ENCODE peak calls at places on chromosomes 16 and 17, in ten cellular contexts. L, T, Y, K, V, D, M, U, G and C are unnamed samples.

GRCh38 chr17:42459983-42460300 is 1.3 kb downstream of the ATP6V0A1 start:
- DNase-seq in L (no peak), T (peak), Y (peak), K (peak), V (peak), D (peak), M (peak), U (no peak), G (peak), C (peak)

GRCh38 chr16:19938536-19938935 is 53.9 kb upstream of the GPRC5B start:
- DNase-seq in L (no peak), T (no peak), Y (no peak), K (no peak), V (no peak), D (no peak), M (no peak), U (no peak), G (no peak), C (no peak)

GRCh38 chr16:50366126-50366525 is 2.7 kb downstream of the BRD7 start:
- DNase-seq in L (no peak), T (no peak), Y (no peak), K (no peak), V (no peak), D (no peak), M (no peak), U (no peak), G (no peak), C (no peak)

GRCh38 chr16:3295783-3296182 is 9.4 kb downstream of the TIGD7 start:
- DNase-seq in L (no peak), T (no peak), Y (no peak), K (no peak), V (no peak), D (no peak), M (no peak), U (no peak), G (no peak), C (no peak)

GRCh38 chr16:11955713-11956123 is 9.3 kb upstream of the TNFRSF17 start:
- DNase-seq in L (no peak), T (peak), Y (no peak), K (no peak), V (peak), D (peak), M (peak), U (no peak), G (peak), C (peak)

GRCh38 chr17:61904094-61904710 is 23.6 kb downstream of the INTS2 start:
- DNase-seq in L (no peak), T (no peak), Y (no peak), K (no peak), V (no peak), D (no peak), M (no peak), U (no peak), G (no peak), C (no peak)

GRCh38 chr17:7587420-7587786 is 2.5 kb downstream of the SOX15 start:
- DNase-seq in L (no peak), T (peak), Y (no peak), K (no peak), V (no peak), D (peak), M (no peak), U (no peak), G (peak), C (peak)

GRCh38 chr16:24717411-24717810 is 12.0 kb upstream of the TNRC6A start:
- DNase-seq in L (no peak), T (no peak), Y (no peak), K (no peak), V (no peak), D (no peak), M (no peak), U (no peak), G (peak), C (no peak)

GRCh38 chr16:84029297-84030096 is 13.1 kb downstream of the SLC38A8 start:
- DNase-seq in L (no peak), T (no peak), Y (no peak), K (no peak), V (no peak), D (no peak), M (no peak), U (no peak), G (no peak), C (no peak)

GRCh38 chr17:40018211-40019121 is 3.2 kb downstream of the CSF3 start:
- DNase-seq in L (no peak), T (peak), Y (no peak), K (peak), V (no peak), D (no peak), M (peak), U (no peak), G (peak), C (no peak)

GRCh38 chr17:81277421-81277820 is 17.7 kb downstream of the SLC38A10 start:
- DNase-seq in L (no peak), T (peak), Y (no peak), K (no peak), V (no peak), D (no peak), M (no peak), U (no peak), G (no peak), C (no peak)

GRCh38 chr17:38908676-38909181 is 16.7 kb upstream of the LASP1NB start:
- DNase-seq in L (no peak), T (no peak), Y (peak), K (no peak), V (no peak), D (peak), M (peak), U (no peak), G (no peak), C (no peak)

GRCh38 chr17:47844814-47845453 is 3.9 kb upstream of the SCRN2 start:
- DNase-seq in L (no peak), T (no peak), Y (no peak), K (no peak), V (no peak), D (no peak), M (no peak), U (no peak), G (peak), C (no peak)

GRCh38 chr16:57106767-57107166 is 14.4 kb downstream of the CPNE2 start:
- DNase-seq in L (no peak), T (no peak), Y (no peak), K (no peak), V (no peak), D (no peak), M (no peak), U (no peak), G (no peak), C (peak)

GRCh38 chr16:89038811-89039735 is 54.6 kb upstream of the ACSF3 start:
- DNase-seq in L (no peak), T (no peak), Y (no peak), K (no peak), V (no peak), D (no peak), M (no peak), U (no peak), G (no peak), C (no peak)

GRCh38 chr16:11667824-11668589 is at the start of gene SNN:
- DNase-seq in L (peak), T (peak), Y (peak), K (peak), V (peak), D (peak), M (peak), U (peak), G (peak), C (peak)

GRCh38 chr16:47037396-47037745 is 63.9 kb upstream of the DNAJA2 start:
- DNase-seq in L (no peak), T (no peak), Y (peak), K (peak), V (peak), D (no peak), M (no peak), U (no peak), G (no peak), C (no peak)

GRCh38 chr16:10749680-10750035 is 6.0 kb downstream of the NUBP1 start:
- DNase-seq in L (no peak), T (peak), Y (no peak), K (no peak), V (no peak), D (peak), M (no peak), U (no peak), G (peak), C (no peak)

GRCh38 chr17:74117087-74117486 is 86.4 kb upstream of the RPL38 start:
- DNase-seq in L (no peak), T (no peak), Y (no peak), K (no peak), V (no peak), D (no peak), M (no peak), U (no peak), G (no peak), C (no peak)

GRCh38 chr16:73092236-73092781 is 44.4 kb upstream of the ZFHX3 start:
- DNase-seq in L (no peak), T (no peak), Y (no peak), K (no peak), V (no peak), D (no peak), M (peak), U (peak), G (no peak), C (no peak)

DNA sequence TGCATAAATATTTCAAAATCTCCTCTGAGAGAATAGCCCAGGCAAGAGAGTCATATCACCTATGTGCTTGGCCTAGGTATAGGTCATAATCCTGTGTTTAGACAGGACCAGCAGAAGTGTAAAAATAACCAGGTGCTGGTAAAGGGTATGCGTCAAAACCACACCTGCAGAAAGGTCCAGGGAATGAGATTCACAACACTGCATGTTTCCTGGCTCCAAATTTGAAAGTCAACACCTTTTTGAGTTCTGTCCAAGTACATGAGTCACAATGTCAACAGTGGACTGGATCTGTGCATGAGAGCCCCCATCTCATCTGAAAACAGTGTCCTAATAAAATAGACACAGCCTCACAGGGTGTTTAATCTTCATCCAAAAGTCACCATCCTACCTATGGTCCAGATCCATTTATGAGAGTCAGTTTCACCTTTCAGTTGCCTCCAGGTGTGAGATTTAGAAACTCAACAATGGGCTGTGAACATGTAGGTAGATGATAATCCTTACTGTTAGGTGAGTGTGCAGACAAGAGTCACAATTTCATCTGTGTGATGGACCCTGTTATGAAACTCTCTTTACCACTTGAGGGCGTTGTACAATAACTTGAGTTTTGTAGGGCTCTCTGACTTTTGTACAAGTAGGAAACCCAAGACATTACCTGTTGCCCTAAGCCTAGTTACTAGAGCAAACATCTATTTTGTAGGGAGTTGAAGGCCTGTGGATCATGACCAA is 2100.7 kb downstream of the TP53TG3F start:
- DNase-seq in L (no peak), T (no peak), Y (no peak), K (no peak), V (no peak), D (no peak), M (no peak), U (no peak), G (no peak), C (no peak)
- H3K4me2 ChIP-seq in L (no peak), T (no peak), Y (no peak), K (no peak), V (no peak), D (no peak), M (no peak), U (no peak), G (no peak), C (no peak)

GRCh38 chr17:30476726-30477082 is 504 bp upstream of the GOSR1 start:
- DNase-seq in L (no peak), T (no peak), Y (peak), K (peak), V (no peak), D (no peak), M (no peak), U (peak), G (peak), C (no peak)

GRCh38 chr17:30477083-30477757 is at the start of gene GOSR1:
- DNase-seq in L (peak), T (peak), Y (peak), K (peak), V (peak), D (peak), M (peak), U (peak), G (peak), C (peak)

GRCh38 chr17:30475206-30475605 is 2.0 kb upstream of the GOSR1 start:
- DNase-seq in L (no peak), T (no peak), Y (no peak), K (no peak), V (no peak), D (no peak), M (no peak), U (no peak), G (no peak), C (no peak)

GRCh38 chr17:30482555-30482954 is 5.3 kb downstream of the GOSR1 start:
- DNase-seq in L (no peak), T (no peak), Y (no peak), K (no peak), V (no peak), D (no peak), M (no peak), U (no peak), G (no peak), C (no peak)

DNA sequence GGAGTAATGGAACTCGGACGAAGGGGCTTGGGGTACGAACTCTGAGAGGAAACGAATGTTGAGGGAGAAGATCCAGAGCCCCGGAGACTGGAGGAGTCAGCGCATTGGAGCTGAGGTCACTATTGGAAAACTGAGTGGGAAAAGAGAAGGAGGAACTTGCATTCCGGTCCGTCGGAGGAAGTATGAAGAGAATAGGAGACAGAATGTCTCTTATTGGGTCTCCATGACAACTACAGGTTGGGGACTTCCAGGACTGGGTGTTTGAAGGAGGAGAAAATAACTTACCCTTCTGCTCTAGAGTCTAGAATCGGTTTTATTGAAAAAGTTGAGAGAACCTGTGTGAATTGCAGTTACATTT is 529 bp downstream of the GOSR1 start:
- DNase-seq in L (no peak), T (no peak), Y (peak), K (no peak), V (peak), D (peak), M (peak), U (peak), G (peak), C (no peak)
- H3K4me2 ChIP-seq in L (peak), T (peak), Y (peak), K (peak), V (peak), D (peak), M (peak), U (peak), G (peak), C (peak)

GRCh38 chr17:67376892-67377726 is at the start of gene PITPNC1:
- DNase-seq in L (peak), T (peak), Y (peak), K (peak), V (peak), D (peak), M (peak), U (peak), G (peak), C (peak)
- H3K4me2 ChIP-seq in L (peak), T (peak), Y (peak), K (peak), V (peak), D (peak), M (peak), U (peak), G (peak), C (peak)

GRCh38 chr16:67948015-67948414 is 4.1 kb upstream of the LCAT start:
- DNase-seq in L (no peak), T (no peak), Y (no peak), K (no peak), V (no peak), D (no peak), M (no peak), U (no peak), G (no peak), C (no peak)

GRCh38 chr16:67946128-67946569 is 2.2 kb upstream of the LCAT start:
- DNase-seq in L (no peak), T (no peak), Y (no peak), K (no peak), V (no peak), D (no peak), M (no peak), U (no peak), G (no peak), C (no peak)

GRCh38 chr16:67945392-67945933 is 1.5 kb upstream of the LCAT start:
- DNase-seq in L (no peak), T (no peak), Y (no peak), K (no peak), V (no peak), D (no peak), M (no peak), U (no peak), G (no peak), C (no peak)

GRCh38 chr16:67944690-67945391 is 921 bp upstream of the LCAT start:
- DNase-seq in L (no peak), T (no peak), Y (no peak), K (no peak), V (no peak), D (no peak), M (no peak), U (no peak), G (no peak), C (no peak)

GRCh38 chr16:67946966-67947558 is 3.1 kb upstream of the LCAT start:
- DNase-seq in L (no peak), T (no peak), Y (no peak), K (no peak), V (no peak), D (no peak), M (no peak), U (no peak), G (no peak), C (no peak)
- H3K4me2 ChIP-seq in L (no peak), T (no peak), Y (no peak), K (no peak), V (no peak), D (no peak), M (no peak), U (no peak), G (no peak), C (no peak)

GRCh38 chr17:78532922-78533640 is 44.1 kb downstream of the DNAH17 start:
- DNase-seq in L (peak), T (peak), Y (no peak), K (no peak), V (peak), D (peak), M (no peak), U (no peak), G (peak), C (peak)
- H3K4me2 ChIP-seq in L (peak), T (no peak), Y (no peak), K (no peak), V (peak), D (no peak), M (no peak), U (no peak), G (no peak), C (peak)

GRCh38 chr16:29315046-29315445 is 91.5 kb downstream of the NPIPB11 start:
- DNase-seq in L (no peak), T (peak), Y (no peak), K (no peak), V (no peak), D (no peak), M (no peak), U (no peak), G (peak), C (no peak)

GRCh38 chr16:29318037-29318436 is 88.5 kb downstream of the NPIPB11 start:
- DNase-seq in L (no peak), T (no peak), Y (no peak), K (no peak), V (peak), D (no peak), M (no peak), U (no peak), G (no peak), C (no peak)

GRCh38 chr16:29316673-29317237 is 89.8 kb downstream of the NPIPB11 start:
- DNase-seq in L (no peak), T (peak), Y (no peak), K (no peak), V (no peak), D (no peak), M (no peak), U (no peak), G (no peak), C (no peak)

GRCh38 chr16:29315916-29316517 is 90.5 kb downstream of the NPIPB11 start:
- DNase-seq in L (no peak), T (no peak), Y (peak), K (peak), V (no peak), D (no peak), M (peak), U (no peak), G (no peak), C (no peak)

DNA sequence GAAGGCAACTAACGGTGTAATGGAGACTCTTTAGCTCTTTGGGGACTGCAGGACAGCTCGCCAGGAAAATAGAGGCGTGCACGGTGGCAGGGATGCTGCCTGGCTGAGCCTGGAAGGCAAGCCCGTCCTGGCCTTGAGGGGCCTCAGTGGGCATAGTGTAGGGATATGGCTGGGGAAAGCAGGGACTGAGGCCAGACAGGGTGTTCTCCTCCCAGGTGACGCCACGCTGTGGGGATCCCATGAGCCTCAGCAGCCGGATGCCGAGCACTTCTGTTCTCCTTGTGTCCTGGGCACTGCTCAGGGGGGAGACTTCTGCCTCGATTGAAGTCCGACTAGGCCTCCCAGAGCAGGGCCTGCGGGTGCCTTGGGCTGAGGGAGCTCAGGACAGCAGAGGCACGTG is 89.2 kb downstream of the NPIPB11 start:
- DNase-seq in L (no peak), T (no peak), Y (no peak), K (no peak), V (no peak), D (no peak), M (no peak), U (no peak), G (no peak), C (no peak)
- H3K4me2 ChIP-seq in L (no peak), T (no peak), Y (no peak), K (no peak), V (no peak), D (no peak), M (no peak), U (no peak), G (no peak), C (no peak)